ENCODE peak calls at places on chromosomes 3 and 15, in four cellular contexts. C, Y, O and A are unnamed samples.

GRCh38 chr15:46450112-46450809 is 815.4 kb downstream of the SQOR start:
- DNase-seq in C (no peak), Y (no peak), O (no peak), A (no peak)

GRCh38 chr3:146831657-146832056 is 226.5 kb upstream of the PLSCR5 start:
- DNase-seq in C (no peak), Y (no peak), O (no peak), A (no peak)

GRCh38 chr15:81292516-81293001 is 31.4 kb downstream of the STARD5 start:
- DNase-seq in C (no peak), Y (no peak), O (peak; percentile 43), A (no peak)

GRCh38 chr15:45115312-45115820 is 1.2 kb downstream of the DUOXA2 start:
- DNase-seq in C (no peak), Y (no peak), O (no peak), A (no peak)

GRCh38 chr3:197486861-197487260 is 68.9 kb downstream of the BDH1 start:
- DNase-seq in C (no peak), Y (no peak), O (no peak), A (no peak)

GRCh38 chr3:49656541-49657112 is 17.5 kb upstream of the APEH start:
- DNase-seq in C (peak; percentile 18), Y (no peak), O (no peak), A (no peak)

GRCh38 chr3:27357665-27358258 is 11.4 kb downstream of the NEK10 start:
- DNase-seq in C (peak; percentile 73), Y (no peak), O (no peak), A (no peak)

GRCh38 chr3:13282986-13283876 is 136.9 kb downstream of the NUP210 start:
- DNase-seq in C (no peak), Y (peak; percentile 46), O (peak; percentile 41), A (no peak)

GRCh38 chr3:54557538-54558419 is 370.1 kb downstream of the LRTM1 start:
- DNase-seq in C (no peak), Y (no peak), O (no peak), A (no peak)

GRCh38 chr15:24857777-24858176 is 97.0 kb upstream of the SNRPN start:
- DNase-seq in C (no peak), Y (no peak), O (no peak), A (no peak)

GRCh38 chr3:196111939-196112386 is 30.1 kb upstream of the TFRC start:
- DNase-seq in C (no peak), Y (peak; percentile 8), O (no peak), A (no peak)

GRCh38 chr3:126053513-126053912 is 30.4 kb downstream of the SLC41A3 start:
- DNase-seq in C (peak; percentile 5), Y (no peak), O (no peak), A (no peak)

GRCh38 chr3:31941230-31941632 is 39.8 kb downstream of the OSBPL10 start:
- DNase-seq in C (peak; percentile 74), Y (no peak), O (no peak), A (no peak)

GRCh38 chr15:100733088-100733487 is 130.7 kb downstream of the ASB7 start:
- DNase-seq in C (peak; percentile 63), Y (no peak), O (no peak), A (peak; percentile 67)

GRCh38 chr15:60414016-60414682 is 16.4 kb upstream of the ANXA2 start:
- DNase-seq in C (peak; percentile 64), Y (no peak), O (no peak), A (no peak)

GRCh38 chr15:69718916-69719315 is 266.3 kb downstream of the RPLP1 start:
- DNase-seq in C (no peak), Y (no peak), O (no peak), A (no peak)

GRCh38 chr3:14146381-14147062 is 21.7 kb downstream of the TMEM43 start:
- DNase-seq in C (no peak), Y (peak; percentile 65), O (no peak), A (no peak)

GRCh38 chr3:112128843-112129727 is 4.0 kb downstream of the GCSAM start:
- DNase-seq in C (peak; percentile 6), Y (no peak), O (no peak), A (no peak)

GRCh38 chr3:48655586-48655985 is 7.1 kb downstream of the CELSR3 start:
- DNase-seq in C (no peak), Y (no peak), O (no peak), A (no peak)

GRCh38 chr15:96130734-96131133 is 199.8 kb upstream of the NR2F2 start:
- DNase-seq in C (no peak), Y (no peak), O (no peak), A (no peak)

GRCh38 chr3:119579366-119580147 is at the start of gene ADPRH:
- DNase-seq in C (peak; percentile 68), Y (peak; percentile 95), O (peak; percentile 85), A (peak; percentile 12)

GRCh38 chr3:97882975-97883598 is 61.3 kb downstream of the CRYBG3 start:
- DNase-seq in C (peak; percentile 78), Y (no peak), O (no peak), A (no peak)

GRCh38 chr3:194540268-194540937 is 53.6 kb upstream of the ATP13A3 start:
- DNase-seq in C (no peak), Y (no peak), O (no peak), A (no peak)

GRCh38 chr15:44033894-44034293 is 161.2 kb downstream of the FRMD5 start:
- DNase-seq in C (peak; percentile 81), Y (no peak), O (no peak), A (no peak)

GRCh38 chr15:99486371-99487336 is 79.1 kb upstream of the MEF2A start:
- DNase-seq in C (peak; percentile 45), Y (peak; percentile 95), O (no peak), A (peak; percentile 97)

GRCh38 chr15:40275491-40275890 is 7.4 kb downstream of the ANKRD63 start:
- DNase-seq in C (no peak), Y (no peak), O (no peak), A (no peak)

GRCh38 chr3:51388286-51389029 is 2.6 kb upstream of the RBM15B start:
- DNase-seq in C (no peak), Y (peak; percentile 54), O (no peak), A (no peak)

GRCh38 chr3:196563721-196564225 is 4.6 kb downstream of the WDR53 start:
- DNase-seq in C (peak; percentile 55), Y (no peak), O (no peak), A (no peak)

GRCh38 chr3:183428140-183429023 is at the start of gene MCF2L2:
- DNase-seq in C (peak; percentile 45), Y (peak; percentile 90), O (peak; percentile 60), A (no peak)

GRCh38 chr3:133966954-133967353 is 62.8 kb downstream of the SLCO2A1 start:
- DNase-seq in C (no peak), Y (no peak), O (no peak), A (no peak)

DNA sequence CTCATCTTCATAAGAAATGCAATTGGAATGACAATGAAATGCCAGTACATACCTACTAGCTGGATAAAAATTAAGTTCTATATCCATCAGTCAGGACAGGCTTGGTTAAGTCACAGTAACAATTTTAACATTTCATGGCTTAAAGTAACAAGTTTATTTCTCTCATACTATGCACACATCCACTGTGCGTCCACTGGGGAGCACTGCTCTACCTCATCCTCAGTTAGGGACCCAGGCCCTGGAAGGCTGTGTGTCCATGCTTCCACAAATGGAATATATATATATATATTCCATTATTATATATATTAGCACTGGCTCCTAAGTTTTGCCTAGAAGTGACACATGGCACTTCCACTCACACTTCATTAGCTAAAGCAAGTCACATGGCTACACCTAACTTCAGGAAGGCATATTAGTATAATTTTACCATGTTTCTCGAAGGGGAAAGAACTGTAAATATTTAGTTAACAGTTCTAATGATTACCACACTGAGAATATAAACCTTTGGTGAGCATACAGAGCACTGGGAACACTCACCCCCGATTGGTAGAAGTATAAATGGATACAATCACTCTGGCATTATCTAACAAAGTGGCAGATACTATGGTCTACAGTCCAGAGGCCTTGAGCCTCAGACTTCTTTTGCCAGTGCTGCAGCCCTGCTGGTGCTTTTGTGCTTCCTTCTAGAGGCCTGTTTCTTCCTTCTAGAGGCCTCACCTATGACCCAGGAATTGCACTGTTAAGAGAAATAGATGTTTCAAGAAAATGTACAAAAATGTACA is 28.6 kb downstream of the AP3S2 start:
- DNase-seq in C (no peak), Y (no peak), O (no peak), A (no peak)
- TF ChIP-seq CTCF in C (no peak), Y (no peak), O (peak; percentile 5), A (no peak)

DNA sequence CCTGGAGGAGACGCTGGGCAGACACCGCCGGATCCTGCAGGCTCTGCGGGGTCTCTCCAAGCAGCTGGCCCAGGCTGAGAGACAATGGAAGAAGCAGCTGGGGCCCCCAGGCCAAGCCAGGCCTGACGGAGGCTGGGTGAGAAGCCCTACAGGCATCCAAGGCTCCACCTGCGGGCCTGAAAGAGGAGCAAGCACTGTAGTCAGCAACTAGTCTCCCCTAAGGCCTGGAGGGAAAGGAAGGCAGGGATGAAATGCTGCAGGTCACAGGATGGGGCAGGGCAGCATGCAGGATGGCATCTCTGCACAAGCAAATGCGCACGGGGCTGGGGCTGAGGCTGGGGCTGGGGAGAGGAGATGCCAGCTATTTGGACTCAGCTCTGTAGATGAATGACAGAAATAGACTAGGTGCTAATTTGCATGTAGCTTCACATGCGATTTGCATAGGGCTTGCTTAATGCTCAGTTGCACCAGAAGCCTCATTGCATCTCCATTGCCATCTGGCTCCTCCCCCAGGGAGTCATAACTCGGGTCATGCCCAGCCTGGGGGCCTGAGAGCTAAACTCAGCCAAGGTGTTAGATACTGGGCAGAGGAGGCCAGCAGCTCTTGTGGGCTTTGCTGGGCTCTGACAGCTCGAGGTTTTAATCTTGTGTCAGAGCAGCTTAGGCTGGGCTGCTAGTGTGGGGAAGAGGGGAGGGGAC is 5.2 kb upstream of the CPLX3 start:
- DNase-seq in C (no peak), Y (no peak), O (no peak), A (no peak)
- TF ChIP-seq CTCF in C (no peak), Y (no peak), O (no peak), A (no peak)

DNA sequence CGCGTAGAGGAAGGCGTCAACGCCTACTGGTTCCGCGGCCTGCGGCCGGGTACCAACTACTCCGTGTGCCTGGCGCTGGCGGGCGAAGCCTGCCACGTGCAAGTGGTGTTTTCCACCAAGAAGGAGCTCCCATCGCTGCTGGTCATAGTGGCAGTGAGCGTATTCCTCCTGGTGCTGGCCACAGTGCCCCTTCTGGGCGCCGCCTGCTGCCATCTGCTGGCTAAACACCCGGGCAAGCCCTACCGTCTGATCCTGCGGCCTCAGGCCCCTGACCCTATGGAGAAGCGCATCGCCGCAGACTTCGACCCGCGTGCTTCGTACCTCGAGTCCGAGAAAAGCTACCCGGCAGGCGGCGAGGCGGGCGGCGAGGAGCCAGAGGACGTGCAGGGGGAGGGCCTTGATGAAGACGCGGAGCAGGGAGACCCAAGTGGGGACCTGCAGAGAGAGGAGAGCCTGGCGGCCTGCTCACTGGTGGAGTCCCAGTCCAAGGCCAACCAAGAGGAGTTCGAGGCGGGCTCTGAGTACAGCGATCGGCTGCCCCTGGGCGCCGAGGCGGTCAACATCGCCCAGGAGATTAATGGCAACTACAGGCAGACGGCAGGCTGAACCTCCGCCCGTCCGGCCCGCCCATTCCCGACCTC is 4.1 kb downstream of the ISLR2 start:
- DNase-seq in C (peak; percentile 31), Y (peak; percentile 83), O (peak; percentile 58), A (no peak)
- TF ChIP-seq CTCF in C (peak; percentile 43), Y (peak; percentile 53), O (peak; percentile 18), A (peak; percentile 56)

DNA sequence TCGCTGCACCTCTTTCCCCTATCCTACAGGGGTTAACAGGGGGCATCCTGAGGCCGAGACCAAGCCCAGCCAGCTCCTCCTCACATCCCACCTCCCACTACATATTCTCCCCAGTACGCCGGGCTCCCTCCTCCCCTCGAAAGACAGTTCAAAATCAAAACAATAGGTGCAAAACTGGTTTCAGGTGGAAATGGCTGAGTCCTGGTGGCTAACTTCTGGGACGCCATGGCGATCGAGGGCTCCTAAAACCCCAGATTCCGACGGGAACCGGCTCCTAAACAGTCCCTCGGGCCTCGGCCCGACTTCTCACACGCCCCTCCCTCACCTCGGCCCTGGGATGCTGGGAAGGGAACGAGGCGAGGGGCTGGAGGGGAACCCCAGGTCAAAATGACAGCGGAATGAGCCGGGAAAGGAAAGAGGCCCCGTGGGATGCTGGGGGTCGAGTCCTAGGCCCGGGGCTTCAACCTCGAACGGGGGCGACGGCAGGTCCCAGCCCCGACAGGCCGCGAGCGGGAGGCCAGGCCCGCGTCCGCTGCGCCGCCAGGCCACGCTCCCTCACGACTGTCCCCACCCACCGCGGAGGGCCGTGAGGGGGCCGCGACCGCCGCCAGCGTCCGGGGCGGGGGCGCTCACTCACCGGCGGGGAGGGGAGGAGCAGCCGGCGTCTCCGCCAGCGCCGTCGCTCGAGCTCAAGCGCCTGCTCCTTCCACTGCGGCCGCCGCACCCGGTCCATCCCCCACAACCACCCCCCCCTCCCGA is 475 bp downstream of the TMCC1 start:
- DNase-seq in C (peak; percentile 25), Y (peak; percentile 91), O (no peak), A (no peak)
- TF ChIP-seq CTCF in C (no peak), Y (no peak), O (peak; percentile 5), A (no peak)